ENCODE peak calls at places on chromosome 20, in eight cellular contexts. A is left ventricle myocardium inferior, J is type B pancreatic cell, L is Calu3, U is neural progenitor cell, B is MM.1S, T is mesothelial cell of epicardium, D is upper lobe of right lung. N is an unnamed sample.

GRCh38 chr20:37781626-37782025 is 87.8 kb downstream of the CTNNBL1 start:
- DNase-seq in A (no peak), J (no peak), L (no peak), U (no peak), B (peak; percentile 42), T (no peak), D (no peak), N (no peak)

GRCh38 chr20:48862279-48862678 is 34.5 kb upstream of the PREX1 start:
- DNase-seq in A (no peak), J (no peak), L (no peak), U (no peak), B (no peak), T (no peak), D (no peak), N (no peak)

GRCh38 chr20:62337558-62338293 is 29.4 kb downstream of the LAMA5 start:
- DNase-seq in A (no peak), J (no peak), L (no peak), U (no peak), B (peak; percentile 96), T (no peak), D (no peak), N (no peak)

GRCh38 chr20:22691369-22692118 is 107.2 kb upstream of the FOXA2 start:
- DNase-seq in A (peak; percentile 71), J (peak; percentile 84), L (peak; percentile 36), U (peak; percentile 92), B (peak; percentile 65), T (peak; percentile 49), D (peak; percentile 82), N (peak; percentile 91)

GRCh38 chr20:61099786-61100185 is 152.3 kb upstream of the CDH4 start:
- DNase-seq in A (no peak), J (no peak), L (no peak), U (no peak), B (no peak), T (no peak), D (no peak), N (no peak)

GRCh38 chr20:63434599-63435378 is 37.7 kb downstream of the KCNQ2 start:
- DNase-seq in A (peak; percentile 64), J (no peak), L (peak; percentile 81), U (peak; percentile 90), B (peak; percentile 56), T (no peak), D (peak; percentile 75), N (no peak)

GRCh38 chr20:52959125-52959524 is 13.0 kb upstream of the TSHZ2 start:
- DNase-seq in A (no peak), J (no peak), L (no peak), U (peak; percentile 41), B (no peak), T (no peak), D (no peak), N (no peak)

GRCh38 chr20:12927489-12927888 is 81.3 kb upstream of the SPTLC3 start:
- DNase-seq in A (no peak), J (no peak), L (no peak), U (no peak), B (no peak), T (no peak), D (no peak), N (no peak)

GRCh38 chr20:23925789-23926525 is 46.4 kb upstream of the CST5 start:
- DNase-seq in A (no peak), J (no peak), L (no peak), U (no peak), B (no peak), T (no peak), D (no peak), N (no peak)

GRCh38 chr20:5056801-5057599 is 55.7 kb upstream of the SLC23A2 start:
- DNase-seq in A (peak; percentile 39), J (no peak), L (peak; percentile 43), U (no peak), B (peak; percentile 77), T (no peak), D (peak; percentile 71), N (no peak)

GRCh38 chr20:16273812-16274560 is 299.3 kb downstream of the KIF16B start:
- DNase-seq in A (no peak), J (no peak), L (no peak), U (no peak), B (no peak), T (no peak), D (no peak), N (no peak)

DNA sequence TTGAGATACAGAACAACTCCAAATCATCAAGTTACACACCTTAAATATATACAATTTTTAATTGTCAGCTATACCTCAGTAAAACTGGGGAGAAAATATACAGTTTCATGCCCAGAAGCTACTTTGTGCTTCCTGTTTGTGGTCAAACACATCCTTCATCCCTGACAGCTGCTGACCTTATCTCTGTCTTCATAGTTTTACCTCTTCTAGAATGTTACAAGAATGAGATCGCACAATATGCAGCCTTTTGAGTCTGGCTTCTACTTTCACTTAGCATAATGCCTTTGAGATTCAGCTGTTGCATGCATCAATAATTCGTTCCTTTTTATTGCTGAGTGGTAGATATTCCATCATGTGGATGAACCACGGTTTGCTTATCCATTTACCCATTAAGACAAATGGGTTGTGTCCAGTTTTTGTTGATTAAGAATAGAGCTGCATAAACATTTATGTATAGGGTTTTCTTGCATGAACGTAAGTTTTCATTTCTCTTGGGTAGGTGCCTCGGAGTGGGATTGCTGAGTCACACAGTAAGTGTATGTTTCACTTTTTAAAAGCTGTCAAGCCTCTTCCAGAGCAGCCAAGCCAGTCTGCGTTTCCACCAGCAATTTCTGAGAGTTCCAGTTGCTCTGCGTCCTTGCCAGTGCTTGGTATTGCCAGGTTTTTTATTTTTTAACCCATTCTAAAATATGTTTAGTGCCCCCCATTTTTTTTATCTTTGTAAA is 86.6 kb upstream of the PAX1 start:
- DNase-seq in A (no peak), J (no peak), L (no peak), U (no peak), B (peak; percentile 89), T (no peak), D (no peak), N (no peak)
- TF ChIP-seq CTCF in A (no peak), J (no peak), L (no peak), U (no peak), B (no peak), T (no peak), D (no peak), N (no peak)

GRCh38 chr20:9454781-9455180 is 59.6 kb upstream of the LAMP5 start:
- DNase-seq in A (no peak), J (no peak), L (no peak), U (no peak), B (no peak), T (no peak), D (no peak), N (no peak)

GRCh38 chr20:9457055-9457454 is 57.3 kb upstream of the LAMP5 start:
- DNase-seq in A (no peak), J (no peak), L (no peak), U (no peak), B (peak; percentile 19), T (no peak), D (no peak), N (no peak)

GRCh38 chr20:9460518-9460917 is 53.9 kb upstream of the LAMP5 start:
- DNase-seq in A (no peak), J (no peak), L (peak; percentile 2), U (no peak), B (peak; percentile 3), T (no peak), D (no peak), N (no peak)

DNA sequence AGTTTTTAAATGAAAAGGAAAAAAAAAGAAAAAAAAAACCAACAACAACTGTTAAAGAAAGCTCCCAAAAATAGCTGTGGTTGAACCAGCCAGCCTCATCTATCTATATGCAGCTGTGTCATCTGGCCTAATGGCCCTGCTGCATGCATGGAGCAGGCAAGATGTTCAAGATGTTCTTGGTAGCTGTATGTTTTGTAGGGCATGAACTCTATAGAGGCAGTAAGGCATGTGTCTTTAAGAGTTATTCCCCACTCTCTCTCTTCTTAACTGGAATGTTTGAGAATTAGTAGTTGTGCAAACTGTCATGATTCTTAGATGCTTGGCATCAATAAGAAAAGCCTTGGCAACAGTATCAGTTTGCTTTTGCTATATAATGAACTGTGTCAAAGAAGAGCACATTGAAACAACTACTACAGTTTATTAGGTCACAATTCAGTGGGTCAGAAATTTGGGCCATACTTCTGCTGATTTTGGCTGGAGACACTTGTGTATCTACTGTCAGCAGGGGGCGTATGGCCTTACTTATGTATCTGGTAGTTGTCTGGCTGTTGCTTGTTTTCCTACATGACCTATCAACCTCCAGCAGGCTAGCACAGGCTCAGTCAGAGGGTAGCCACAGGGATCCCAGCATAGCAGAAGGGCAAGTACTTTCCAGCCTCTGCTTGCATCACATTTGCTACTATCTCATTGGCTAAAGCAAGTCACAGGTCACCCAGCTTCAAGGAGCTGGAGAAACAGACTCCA is 56.1 kb upstream of the LAMP5 start:
- DNase-seq in A (no peak), J (no peak), L (peak; percentile 13), U (peak; percentile 68), B (peak; percentile 84), T (no peak), D (no peak), N (no peak)
- TF ChIP-seq CTCF in A (no peak), J (peak; percentile 47), L (no peak), U (peak; percentile 50), B (peak; percentile 68), T (no peak), D (peak; percentile 33), N (peak; percentile 29)

GRCh38 chr20:6178537-6178936 is 55.7 kb upstream of the FERMT1 start:
- DNase-seq in A (no peak), J (no peak), L (no peak), U (peak; percentile 44), B (peak; percentile 26), T (no peak), D (no peak), N (no peak)
- TF ChIP-seq CTCF in A (peak; percentile 43), J (peak; percentile 73), L (no peak), U (peak; percentile 67), B (peak; percentile 44), T (peak; percentile 37), D (peak; percentile 36), N (peak; percentile 56)

GRCh38 chr20:376750-377149 is 3.8 kb upstream of the TRIB3 start:
- DNase-seq in A (no peak), J (no peak), L (no peak), U (no peak), B (no peak), T (no peak), D (no peak), N (no peak)

GRCh38 chr20:373171-373890 is 7.2 kb upstream of the TRIB3 start:
- DNase-seq in A (no peak), J (no peak), L (no peak), U (no peak), B (no peak), T (no peak), D (no peak), N (no peak)

GRCh38 chr20:375265-375889 is 5.2 kb upstream of the TRIB3 start:
- DNase-seq in A (no peak), J (no peak), L (no peak), U (no peak), B (no peak), T (no peak), D (no peak), N (no peak)

GRCh38 chr20:378961-379336 is 1.6 kb upstream of the TRIB3 start:
- DNase-seq in A (no peak), J (no peak), L (no peak), U (no peak), B (no peak), T (no peak), D (no peak), N (no peak)

DNA sequence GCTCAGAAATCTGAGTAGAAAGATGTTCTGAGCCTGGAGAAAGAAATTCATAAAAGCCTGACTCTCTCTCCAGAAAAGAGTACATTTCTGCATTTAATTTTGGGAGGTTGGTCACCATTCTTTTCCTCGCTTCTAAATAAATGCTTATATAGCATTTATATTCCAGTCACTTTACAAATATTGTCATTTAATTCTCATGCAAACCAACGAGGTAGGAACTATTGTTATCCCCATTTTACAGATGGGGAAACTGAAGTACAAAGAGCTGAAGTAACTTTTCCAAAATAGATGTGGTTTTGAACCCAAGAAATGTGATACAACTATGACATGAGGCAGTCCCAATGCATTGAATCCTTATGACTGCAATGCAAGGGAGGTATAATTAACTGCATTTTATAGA is 4.5 kb upstream of the TRIB3 start:
- DNase-seq in A (no peak), J (no peak), L (no peak), U (no peak), B (no peak), T (no peak), D (no peak), N (no peak)
- TF ChIP-seq CTCF in A (no peak), J (no peak), L (no peak), U (no peak), B (no peak), T (no peak), D (no peak), N (no peak)

N was measured in osteocyte.